ENCODE peak calls at places on chromosomes 16 and 17, in ten cellular contexts. F is heart left ventricle; G is left ventricle myocardium inferior; U is heart right ventricle; I is cardiac muscle cell; S is right lobe of liver; C is left lung; P is AG04450; R is suprapubic skin; A is CD4-positive, CD25-positive, alpha-beta regulatory T cell. Q is an unnamed sample.

GRCh38 chr17:42472709-42473521 is 14.2 kb downstream of the ATP6V0A1 start:
- DNase-seq in I (peak), P (peak), R (no peak), G (no peak), A (no peak), C (no peak), S (no peak), U (no peak), F (no peak), Q (no peak)

GRCh38 chr16:24525970-24526559 is 13.3 kb upstream of the RBBP6 start:
- DNase-seq in A (no peak), I (peak), U (no peak), G (no peak), P (no peak), S (no peak), R (no peak), C (no peak), F (no peak), Q (no peak)

GRCh38 chr17:66549731-66550207 is 247.4 kb downstream of the PRKCA start:
- DNase-seq in C (no peak), S (no peak), U (no peak), A (no peak), R (no peak), P (peak), I (peak), G (no peak), F (no peak), Q (no peak)

GRCh38 chr16:87298857-87299465 is 18.2 kb downstream of the C16orf95 start:
- DNase-seq in A (no peak), C (no peak), P (no peak), U (no peak), I (no peak), F (no peak), S (peak), G (no peak), R (no peak), Q (no peak)

GRCh38 chr16:627458-628239 is 3.1 kb upstream of the WFIKKN1 start:
- DNase-seq in P (no peak), S (peak), I (no peak), F (no peak), G (no peak), C (peak), U (no peak), A (no peak), R (peak), Q (no peak)

GRCh38 chr17:73067075-73067474 is 25.4 kb downstream of the SLC39A11 start:
- DNase-seq in P (no peak), S (no peak), F (no peak), R (no peak), C (no peak), U (no peak), A (no peak), I (no peak), G (no peak), Q (no peak)

GRCh38 chr17:64984776-64985521 is 65.7 kb upstream of the LRRC37A3 start:
- DNase-seq in P (no peak), R (peak), G (no peak), U (no peak), C (no peak), A (peak), S (no peak), F (no peak), I (peak), Q (peak)

GRCh38 chr16:87552772-87553171 is 49.5 kb upstream of the JPH3 start:
- DNase-seq in I (no peak), U (no peak), R (no peak), A (no peak), P (no peak), G (no peak), C (no peak), S (no peak), F (no peak), Q (no peak)

GRCh38 chr17:30379303-30380105 is 777 bp downstream of the CPD start:
- DNase-seq in A (peak), C (peak), F (no peak), R (peak), P (no peak), G (peak), S (peak), I (no peak), U (peak), Q (peak)

GRCh38 chr17:33390479-33391027 is 97.5 kb upstream of the ASIC2 start:
- DNase-seq in A (no peak), R (no peak), C (no peak), I (peak), P (no peak), G (no peak), F (no peak), S (no peak), U (no peak), Q (no peak)

GRCh38 chr17:40542562-40543411 is 22.5 kb downstream of the CCR7 start:
- DNase-seq in R (peak), G (peak), F (peak), S (peak), P (peak), C (peak), U (peak), A (no peak), I (peak), Q (peak)

GRCh38 chr16:14483819-14484385 is 146.2 kb downstream of the PARN start:
- DNase-seq in P (no peak), A (no peak), F (no peak), C (no peak), U (no peak), S (no peak), I (no peak), R (no peak), G (no peak), Q (no peak)

GRCh38 chr16:46612121-46612520 is 9.1 kb downstream of the SHCBP1 start:
- DNase-seq in A (no peak), R (no peak), U (no peak), I (no peak), P (no peak), G (no peak), S (no peak), C (no peak), F (no peak), Q (no peak)

GRCh38 chr16:89506791-89507191 is 1.4 kb upstream of the SPG7 start:
- DNase-seq in U (no peak), A (no peak), F (no peak), C (no peak), G (no peak), P (no peak), S (no peak), I (peak), R (no peak), Q (no peak)

GRCh38 chr16:74922150-74923138 is 62.5 kb downstream of the WDR59 start:
- DNase-seq in A (no peak), I (peak), G (no peak), R (no peak), C (peak), F (no peak), P (no peak), S (no peak), U (no peak), Q (no peak)

GRCh38 chr17:2084766-2085647 is 30.1 kb downstream of the HIC1 start:
- DNase-seq in R (peak), S (no peak), A (no peak), U (peak), F (no peak), I (peak), G (no peak), C (no peak), P (peak), Q (peak)
- H3K27ac ChIP-seq in R (peak), S (peak), A (no peak), U (peak), F (peak), I (peak), G (peak), C (peak), P (peak), Q (peak)

DNA sequence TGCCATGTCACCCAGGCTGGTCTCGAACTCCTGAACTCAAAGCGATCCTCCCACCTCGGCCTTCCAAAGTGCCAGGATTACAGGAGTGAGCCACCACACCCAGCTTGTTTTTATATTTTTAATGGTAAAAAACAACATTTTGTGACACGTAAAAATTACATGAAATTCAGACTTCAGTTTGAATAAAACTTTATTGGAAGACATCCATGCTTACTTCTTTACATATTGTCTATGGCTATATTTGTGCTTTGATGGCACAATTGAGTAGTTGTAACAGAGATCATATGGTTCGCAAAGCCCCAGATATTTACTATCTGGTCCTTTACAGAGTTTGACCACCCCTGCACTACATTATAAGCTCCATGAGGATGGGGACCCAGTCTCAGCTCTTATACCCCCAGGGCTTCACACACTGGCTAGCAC is 1.8 kb upstream of the FDXR start:
- DNase-seq in U (no peak), C (no peak), R (no peak), P (no peak), I (no peak), A (no peak), F (no peak), S (no peak), G (no peak), Q (no peak)
- H3K4me3 ChIP-seq in U (no peak), C (no peak), R (no peak), P (no peak), I (no peak), A (no peak), F (no peak), S (no peak), G (no peak), Q (no peak)

DNA sequence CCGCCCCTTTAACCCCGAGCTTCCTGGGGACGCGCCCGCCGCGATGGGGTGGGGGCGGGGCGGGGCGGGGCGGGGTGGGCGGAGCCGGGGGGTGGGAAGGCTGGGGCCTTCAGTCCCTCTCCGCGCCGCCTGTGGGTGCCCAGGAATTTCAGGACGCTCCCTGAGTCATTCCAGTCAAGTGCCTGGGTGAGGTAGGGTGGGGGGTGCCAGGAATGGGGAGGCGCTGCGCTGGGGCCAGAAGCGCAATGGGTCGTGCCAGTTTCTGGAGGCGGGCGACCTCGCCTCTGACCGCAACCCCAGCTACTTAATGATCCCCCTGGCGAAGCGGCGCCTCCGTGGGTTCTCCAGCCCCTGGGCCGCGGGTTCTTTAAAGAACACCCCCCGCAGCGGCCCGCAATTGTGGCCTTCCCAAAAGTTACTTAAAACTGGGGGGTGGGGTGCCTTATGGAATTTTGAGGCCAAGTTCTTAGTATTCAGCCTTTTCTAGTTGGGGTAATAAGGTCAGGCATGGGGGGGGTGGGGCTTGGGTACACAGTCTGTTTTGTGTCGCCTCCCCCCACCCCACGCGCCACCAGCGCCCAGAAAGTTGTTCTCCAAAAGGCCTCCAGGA is 826 bp upstream of the GSE1 start:
- DNase-seq in C (peak), A (no peak), G (peak), F (peak), S (peak), I (peak), U (peak), R (peak), P (peak), Q (peak)
- H3K27ac ChIP-seq in C (peak), A (peak), G (peak), F (peak), S (peak), I (peak), U (peak), R (peak), P (peak), Q (peak)

GRCh38 chr17:36183811-36184765 is 7.7 kb upstream of the TBC1D3B start:
- DNase-seq in I (no peak), P (no peak), U (no peak), G (no peak), F (no peak), C (no peak), S (no peak), R (no peak), A (no peak), Q (no peak)
- H3K4me3 ChIP-seq in I (peak), P (peak), U (peak), G (peak), F (peak), C (peak), S (peak), R (peak), A (no peak), Q (peak)

GRCh38 chr16:72945611-72946010 is 102.3 kb downstream of the ZFHX3 start:
- DNase-seq in F (no peak), A (no peak), U (no peak), P (no peak), S (peak), C (no peak), G (no peak), I (no peak), R (no peak), Q (no peak)
- H3K27ac ChIP-seq in F (no peak), A (no peak), U (peak), P (no peak), S (peak), C (no peak), G (no peak), I (no peak), R (no peak), Q (no peak)

DNA sequence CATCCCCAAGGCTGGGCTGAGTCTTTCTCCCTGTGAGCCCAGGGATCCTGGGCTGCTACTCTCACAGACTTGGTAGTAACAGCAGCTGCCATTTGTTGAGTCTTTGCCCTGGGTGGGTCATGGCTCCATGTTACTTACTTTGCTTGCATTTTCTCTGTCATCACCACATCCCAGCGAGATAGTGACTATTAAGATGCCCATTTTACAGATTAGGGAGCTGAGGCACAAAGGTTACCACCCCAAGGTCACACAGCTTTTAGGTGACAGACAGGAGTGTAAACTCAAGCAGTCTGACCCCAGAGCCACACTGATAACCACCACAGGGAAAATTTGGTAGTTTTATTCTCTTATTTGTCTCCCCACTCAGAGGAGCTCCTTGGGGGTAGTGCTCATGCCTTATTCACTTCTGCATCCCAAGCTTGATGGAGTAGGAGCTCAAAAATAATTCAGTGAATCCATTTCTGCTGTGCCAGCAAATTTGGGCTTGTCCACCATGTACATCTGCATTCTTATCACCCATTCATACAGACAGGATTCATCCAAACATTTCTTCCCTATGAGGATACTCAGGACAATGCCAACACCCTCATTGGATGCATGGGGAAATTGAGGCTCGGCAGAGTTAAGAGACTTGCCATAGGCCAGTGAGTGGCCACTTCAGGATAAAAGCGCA is 263.2 kb downstream of the CBLN1 start:
- DNase-seq in U (no peak), C (no peak), I (no peak), S (no peak), P (no peak), R (no peak), G (no peak), F (no peak), A (no peak), Q (no peak)
- H3K4me3 ChIP-seq in U (no peak), C (no peak), I (no peak), S (no peak), P (no peak), R (no peak), G (no peak), F (no peak), A (no peak), Q (no peak)

GRCh38 chr17:81390029-81390428 is 5.2 kb upstream of the BAHCC1 start:
- DNase-seq in R (no peak), I (no peak), P (no peak), S (no peak), G (no peak), C (no peak), A (no peak), U (no peak), F (no peak), Q (no peak)

GRCh38 chr17:81387235-81388060 is 7.8 kb upstream of the BAHCC1 start:
- DNase-seq in U (peak), R (no peak), F (peak), G (peak), C (no peak), I (peak), S (no peak), P (no peak), A (no peak), Q (peak)

GRCh38 chr17:81388091-81388611 is 7.1 kb upstream of the BAHCC1 start:
- DNase-seq in I (no peak), F (no peak), G (no peak), A (no peak), S (no peak), P (no peak), C (no peak), U (no peak), R (no peak), Q (no peak)

GRCh38 chr17:81389585-81389984 is 5.7 kb upstream of the BAHCC1 start:
- DNase-seq in I (no peak), A (no peak), S (no peak), C (no peak), F (no peak), U (no peak), P (no peak), G (no peak), R (no peak), Q (no peak)

GRCh38 chr17:81388612-81389367 is 6.5 kb upstream of the BAHCC1 start:
- DNase-seq in R (no peak), G (no peak), S (no peak), I (no peak), C (no peak), F (no peak), P (no peak), U (no peak), A (no peak), Q (no peak)
- H3K27ac ChIP-seq in R (peak), G (peak), S (peak), I (peak), C (peak), F (peak), P (no peak), U (peak), A (no peak), Q (peak)

GRCh38 chr17:68197091-68197996 is 50.5 kb upstream of the AMZ2 start:
- DNase-seq in S (no peak), I (no peak), R (peak), C (no peak), U (no peak), P (no peak), F (no peak), A (peak), G (peak), Q (peak)

GRCh38 chr17:68196394-68197090 is 51.3 kb upstream of the AMZ2 start:
- DNase-seq in S (no peak), R (peak), U (no peak), G (no peak), P (no peak), I (no peak), F (no peak), C (no peak), A (no peak), Q (no peak)

GRCh38 chr17:68199837-68200688 is 47.8 kb upstream of the AMZ2 start:
- DNase-seq in C (no peak), G (no peak), R (peak), S (no peak), I (no peak), F (no peak), P (no peak), U (no peak), A (no peak), Q (no peak)

GRCh38 chr17:68198931-68199836 is 48.7 kb upstream of the AMZ2 start:
- DNase-seq in A (peak), I (no peak), G (no peak), R (peak), P (no peak), S (no peak), C (no peak), F (no peak), U (no peak), Q (no peak)

GRCh38 chr17:68197997-68198930 is 49.6 kb upstream of the AMZ2 start:
- DNase-seq in P (no peak), R (peak), U (no peak), S (no peak), A (no peak), F (no peak), C (no peak), G (no peak), I (no peak), Q (no peak)
- H3K4me3 ChIP-seq in P (no peak), R (peak), U (peak), S (no peak), A (peak), F (peak), C (no peak), G (peak), I (peak), Q (peak)

GRCh38 chr16:80788016-80788415 is 16.4 kb downstream of the CDYL2 start:
- DNase-seq in C (no peak), R (no peak), A (no peak), G (no peak), S (no peak), F (no peak), P (no peak), I (no peak), U (no peak), Q (no peak)

GRCh38 chr16:80794071-80794470 is 10.3 kb downstream of the CDYL2 start:
- DNase-seq in I (no peak), P (no peak), G (no peak), U (no peak), R (no peak), A (no peak), F (no peak), S (no peak), C (no peak), Q (no peak)

GRCh38 chr16:80792031-80792430 is 12.4 kb downstream of the CDYL2 start:
- DNase-seq in C (no peak), F (no peak), U (no peak), R (no peak), A (no peak), I (peak), G (no peak), S (no peak), P (no peak), Q (no peak)

GRCh38 chr16:80791411-80791810 is 13.0 kb downstream of the CDYL2 start:
- DNase-seq in G (no peak), F (no peak), R (no peak), A (no peak), I (no peak), C (no peak), U (no peak), S (no peak), P (no peak), Q (no peak)
- H3K27ac ChIP-seq in G (no peak), F (no peak), R (no peak), A (no peak), I (no peak), C (no peak), U (no peak), S (no peak), P (no peak), Q (no peak)